ENCODE peak calls at places on chromosome 14, in four cellular contexts. One of them, this sample, is unnamed.

GRCh38 chr14:54893151-54893760 is 9.4 kb downstream of the GCH1 start:
- DNase-seq in GM06990: peak; percentile 22
- DNase-seq in fibroblast of the aortic adventitia: peak; percentile 74
- DNase-seq in mucosa of descending colon: no peak
- DNase-seq in this sample: peak; percentile 27

GRCh38 chr14:100703574-100704220 is 23.0 kb upstream of the DLK1 start:
- DNase-seq in fibroblast of the aortic adventitia: no peak
- DNase-seq in GM06990: no peak
- DNase-seq in mucosa of descending colon: no peak
- DNase-seq in this sample: no peak

GRCh38 chr14:104643306-104643705 is 38.7 kb upstream of the TMEM179 start:
- DNase-seq in mucosa of descending colon: no peak
- DNase-seq in GM06990: no peak
- DNase-seq in fibroblast of the aortic adventitia: no peak
- DNase-seq in this sample: no peak

GRCh38 chr14:36258241-36258640 is 62.2 kb downstream of the MBIP start:
- DNase-seq in fibroblast of the aortic adventitia: no peak
- DNase-seq in GM06990: no peak
- DNase-seq in mucosa of descending colon: no peak
- DNase-seq in this sample: no peak

GRCh38 chr14:72608391-72609204 is 285.3 kb downstream of the DPF3 start:
- DNase-seq in mucosa of descending colon: no peak
- DNase-seq in fibroblast of the aortic adventitia: peak; percentile 90
- DNase-seq in GM06990: no peak
- DNase-seq in this sample: no peak

GRCh38 chr14:54699087-54699530 is 132.2 kb downstream of the SAMD4A start:
- DNase-seq in fibroblast of the aortic adventitia: no peak
- DNase-seq in GM06990: no peak
- DNase-seq in mucosa of descending colon: no peak
- DNase-seq in this sample: no peak

GRCh38 chr14:61476737-61477410 is 155.5 kb downstream of the PRKCH start:
- DNase-seq in GM06990: peak; percentile 53
- DNase-seq in fibroblast of the aortic adventitia: peak; percentile 98
- DNase-seq in mucosa of descending colon: no peak
- DNase-seq in this sample: no peak

GRCh38 chr14:74526854-74527585 is 33.5 kb downstream of the ISCA2 start:
- DNase-seq in fibroblast of the aortic adventitia: no peak
- DNase-seq in mucosa of descending colon: no peak
- DNase-seq in GM06990: no peak
- DNase-seq in this sample: no peak

GRCh38 chr14:84686550-84686949 is 843.4 kb upstream of the FLRT2 start:
- DNase-seq in mucosa of descending colon: no peak
- DNase-seq in fibroblast of the aortic adventitia: no peak
- DNase-seq in GM06990: no peak
- DNase-seq in this sample: no peak

GRCh38 chr14:91264151-91265150 is 19.9 kb upstream of the GPR68 start:
- DNase-seq in fibroblast of the aortic adventitia: no peak
- DNase-seq in mucosa of descending colon: no peak
- DNase-seq in GM06990: no peak
- DNase-seq in this sample: no peak

GRCh38 chr14:66315548-66315947 is 170.6 kb upstream of the CCDC196 start:
- DNase-seq in mucosa of descending colon: no peak
- DNase-seq in GM06990: no peak
- DNase-seq in fibroblast of the aortic adventitia: no peak
- DNase-seq in this sample: no peak

GRCh38 chr14:55968741-55969140 is 149.5 kb upstream of the PELI2 start:
- DNase-seq in GM06990: no peak
- DNase-seq in mucosa of descending colon: no peak
- DNase-seq in fibroblast of the aortic adventitia: peak; percentile 21
- DNase-seq in this sample: no peak

GRCh38 chr14:96261772-96262485 is 5.9 kb downstream of the BDKRB1 start:
- DNase-seq in fibroblast of the aortic adventitia: no peak
- DNase-seq in GM06990: no peak
- DNase-seq in mucosa of descending colon: no peak
- DNase-seq in this sample: no peak
- TF ChIP-seq CTCF in fibroblast of the aortic adventitia: no peak
- TF ChIP-seq CTCF in GM06990: no peak
- TF ChIP-seq CTCF in mucosa of descending colon: no peak
- TF ChIP-seq CTCF in this sample: no peak

DNA sequence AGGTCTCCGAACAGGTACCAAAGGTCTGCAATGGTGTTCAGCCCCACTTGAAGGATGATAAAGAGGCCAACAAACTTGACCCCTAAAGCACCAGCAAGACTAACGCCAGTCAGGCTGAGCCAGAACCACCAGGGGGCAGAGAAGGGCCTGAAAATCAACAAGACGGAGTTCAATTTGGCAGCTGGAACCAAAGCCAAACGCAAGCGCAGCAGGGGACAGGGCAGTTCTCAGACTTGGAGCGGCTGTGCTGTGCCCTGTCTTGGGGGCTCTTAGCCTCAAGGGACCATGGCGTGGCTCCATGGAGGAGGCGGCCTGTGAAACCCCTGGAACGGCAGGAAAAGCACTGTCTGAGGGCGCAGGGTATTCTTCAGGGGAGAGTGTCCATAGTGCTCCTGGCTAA is 19.6 kb downstream of the POMT2 start:
- DNase-seq in fibroblast of the aortic adventitia: peak; percentile 88
- DNase-seq in GM06990: peak; percentile 34
- DNase-seq in mucosa of descending colon: peak; percentile 70
- DNase-seq in this sample: peak; percentile 62
- TF ChIP-seq CTCF in fibroblast of the aortic adventitia: peak; percentile 90
- TF ChIP-seq CTCF in GM06990: peak; percentile 90
- TF ChIP-seq CTCF in mucosa of descending colon: peak; percentile 63
- TF ChIP-seq CTCF in this sample: peak; percentile 83

GRCh38 chr14:24273422-24273998 is 2.1 kb upstream of the RABGGTA start:
- DNase-seq in GM06990: no peak
- DNase-seq in fibroblast of the aortic adventitia: no peak
- DNase-seq in mucosa of descending colon: no peak
- DNase-seq in this sample: no peak
- TF ChIP-seq CTCF in GM06990: peak; percentile 18
- TF ChIP-seq CTCF in fibroblast of the aortic adventitia: no peak
- TF ChIP-seq CTCF in mucosa of descending colon: no peak
- TF ChIP-seq CTCF in this sample: no peak

GRCh38 chr14:21933681-21934080 is 260.1 kb upstream of the OR4E1 start:
- DNase-seq in GM06990: no peak
- DNase-seq in fibroblast of the aortic adventitia: no peak
- DNase-seq in mucosa of descending colon: no peak
- DNase-seq in this sample: no peak
- TF ChIP-seq CTCF in GM06990: no peak
- TF ChIP-seq CTCF in fibroblast of the aortic adventitia: no peak
- TF ChIP-seq CTCF in mucosa of descending colon: no peak
- TF ChIP-seq CTCF in this sample: no peak

DNA sequence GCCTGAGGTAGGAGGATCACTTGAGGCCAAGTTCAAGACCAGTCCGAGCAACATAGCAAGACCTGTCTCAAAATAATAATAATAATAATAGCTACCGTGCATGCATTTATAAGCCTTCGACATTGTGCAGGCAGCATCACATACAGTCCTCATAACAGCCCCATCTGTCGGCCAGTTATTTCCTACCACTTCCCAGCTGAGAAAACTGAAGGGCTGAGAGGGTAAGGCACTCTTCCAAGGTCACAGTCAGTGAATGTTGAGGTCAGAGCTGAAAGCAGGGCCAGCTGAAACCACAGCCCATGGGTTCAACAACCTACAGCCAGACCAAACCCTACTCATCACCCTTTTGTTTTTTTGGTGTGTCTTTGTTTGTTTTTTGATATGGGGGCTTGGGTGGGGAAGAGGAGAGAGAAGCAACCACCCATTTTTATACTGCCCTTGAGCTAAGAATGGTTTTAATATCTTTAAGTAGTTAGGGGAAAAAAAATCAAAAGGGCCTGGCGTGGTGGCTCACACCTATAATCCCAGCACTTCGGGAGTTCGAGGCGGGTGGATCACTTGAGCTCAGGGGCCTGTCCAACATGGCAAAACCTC is 16.8 kb upstream of the ITPK1 start:
- DNase-seq in fibroblast of the aortic adventitia: peak; percentile 40
- DNase-seq in GM06990: no peak
- DNase-seq in mucosa of descending colon: no peak
- DNase-seq in this sample: peak; percentile 59
- TF ChIP-seq CTCF in fibroblast of the aortic adventitia: peak; percentile 45
- TF ChIP-seq CTCF in GM06990: peak; percentile 66
- TF ChIP-seq CTCF in mucosa of descending colon: peak; percentile 13
- TF ChIP-seq CTCF in this sample: peak; percentile 57

GRCh38 chr14:81208489-81208888 is 12.3 kb downstream of the GTF2A1 start:
- DNase-seq in GM06990: no peak
- DNase-seq in fibroblast of the aortic adventitia: no peak
- DNase-seq in mucosa of descending colon: no peak
- DNase-seq in this sample: no peak

GRCh38 chr14:81209187-81209836 is 11.4 kb downstream of the GTF2A1 start:
- DNase-seq in mucosa of descending colon: no peak
- DNase-seq in fibroblast of the aortic adventitia: no peak
- DNase-seq in GM06990: peak; percentile 17
- DNase-seq in this sample: no peak

GRCh38 chr14:81206115-81206514 is 14.6 kb downstream of the GTF2A1 start:
- DNase-seq in mucosa of descending colon: no peak
- DNase-seq in GM06990: no peak
- DNase-seq in fibroblast of the aortic adventitia: no peak
- DNase-seq in this sample: no peak

DNA sequence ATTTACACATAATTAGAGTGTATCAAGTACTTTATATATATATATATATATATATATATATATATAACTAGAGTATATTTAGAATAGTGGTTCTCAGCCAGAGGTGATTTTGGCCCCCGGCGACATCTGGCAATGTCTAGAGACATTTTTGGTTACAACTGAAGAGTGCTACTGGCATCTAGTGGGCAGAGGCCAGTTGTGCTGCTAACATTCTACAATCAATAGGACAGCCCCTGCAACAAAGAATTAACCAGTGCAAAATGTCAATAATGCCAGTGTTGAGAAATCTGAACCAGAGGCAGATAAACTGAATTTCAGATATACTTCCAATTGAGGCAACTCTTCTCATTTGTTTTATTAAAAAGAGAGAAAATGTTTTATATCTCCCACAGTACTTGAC is 8.9 kb downstream of the GTF2A1 start:
- DNase-seq in fibroblast of the aortic adventitia: peak; percentile 44
- DNase-seq in mucosa of descending colon: no peak
- DNase-seq in GM06990: no peak
- DNase-seq in this sample: no peak
- TF ChIP-seq CTCF in fibroblast of the aortic adventitia: peak; percentile 48
- TF ChIP-seq CTCF in mucosa of descending colon: no peak
- TF ChIP-seq CTCF in GM06990: peak; percentile 59
- TF ChIP-seq CTCF in this sample: peak; percentile 28

GRCh38 chr14:20454645-20455354 is at the start of the genes APEX1 and OSGEP:
- DNase-seq in GM06990: peak; percentile 96
- DNase-seq in mucosa of descending colon: peak; percentile 99
- DNase-seq in fibroblast of the aortic adventitia: peak; percentile 99
- DNase-seq in this sample: peak; percentile 96
- TF ChIP-seq CTCF in GM06990: no peak
- TF ChIP-seq CTCF in mucosa of descending colon: no peak
- TF ChIP-seq CTCF in fibroblast of the aortic adventitia: no peak
- TF ChIP-seq CTCF in this sample: no peak

GRCh38 chr14:99029916-99030305 is 242.1 kb downstream of the BCL11B start:
- DNase-seq in fibroblast of the aortic adventitia: no peak
- DNase-seq in mucosa of descending colon: peak; percentile 33
- DNase-seq in GM06990: no peak
- DNase-seq in this sample: no peak
- TF ChIP-seq CTCF in fibroblast of the aortic adventitia: no peak
- TF ChIP-seq CTCF in mucosa of descending colon: no peak
- TF ChIP-seq CTCF in GM06990: no peak
- TF ChIP-seq CTCF in this sample: no peak

GRCh38 chr14:79861111-79861510 is 350.2 kb downstream of the DIO2 start:
- DNase-seq in GM06990: no peak
- DNase-seq in mucosa of descending colon: no peak
- DNase-seq in fibroblast of the aortic adventitia: no peak
- DNase-seq in this sample: no peak
- TF ChIP-seq CTCF in GM06990: no peak
- TF ChIP-seq CTCF in mucosa of descending colon: no peak
- TF ChIP-seq CTCF in fibroblast of the aortic adventitia: no peak
- TF ChIP-seq CTCF in this sample: no peak

This sample was measured in GM20000.